ENCODE peak calls at places on chromosome 16, in six cellular contexts. C is esophagus muscularis mucosa, Y is prostate gland, S is spleen, B is H1, T is K562. A is an unnamed sample.

GRCh38 chr16:86048882-86049585 is 150.1 kb downstream of the IRF8 start:
- DNase-seq in T (peak), Y (no peak), B (no peak), C (no peak), S (peak), A (no peak)

GRCh38 chr16:78737630-78738029 is 638.2 kb downstream of the WWOX start:
- DNase-seq in B (no peak), C (no peak), S (no peak), Y (no peak), T (no peak), A (no peak)

GRCh38 chr16:20928774-20929411 is 28.3 kb downstream of the LYRM1 start:
- DNase-seq in C (no peak), S (no peak), T (no peak), B (no peak), Y (no peak), A (no peak)

GRCh38 chr16:49788936-49789335 is 67.0 kb downstream of the ZNF423 start:
- DNase-seq in C (no peak), B (no peak), T (no peak), Y (no peak), S (no peak), A (no peak)

GRCh38 chr16:8845699-8846298 is 23.0 kb downstream of the CARHSP1 start:
- DNase-seq in Y (no peak), S (peak), C (no peak), B (no peak), T (no peak), A (no peak)

GRCh38 chr16:8655184-8655717 is 19.2 kb upstream of the ABAT start:
- DNase-seq in Y (no peak), C (no peak), T (peak), B (no peak), S (peak), A (peak)

GRCh38 chr16:65833171-65833871 is 533.2 kb upstream of the CDH5 start:
- DNase-seq in S (no peak), C (no peak), T (peak), B (no peak), Y (no peak), A (no peak)

GRCh38 chr16:72311426-72311825 is 139.5 kb upstream of the PMFBP1 start:
- DNase-seq in C (no peak), B (no peak), Y (no peak), T (no peak), S (no peak), A (no peak)

GRCh38 chr16:28543072-28543471 is 4.3 kb upstream of the NUPR1 start:
- DNase-seq in Y (peak), C (no peak), B (no peak), T (no peak), S (peak), A (peak)

GRCh38 chr16:87178977-87179376 is 138.2 kb downstream of the C16orf95 start:
- DNase-seq in Y (no peak), C (no peak), B (no peak), T (no peak), S (peak), A (no peak)

GRCh38 chr16:10181196-10182162 is 749 bp downstream of the GRIN2A start:
- DNase-seq in T (peak), Y (peak), B (peak), C (no peak), S (peak), A (peak)

GRCh38 chr16:9596788-9597187 is 505.3 kb downstream of the HAPSTR1 start:
- DNase-seq in C (no peak), B (no peak), Y (no peak), T (peak), S (no peak), A (no peak)

GRCh38 chr16:5005916-5006315 is 27.8 kb downstream of the NAGPA start:
- DNase-seq in B (no peak), C (no peak), Y (no peak), T (no peak), S (peak), A (no peak)

GRCh38 chr16:87382023-87382785 is 1.4 kb downstream of the FBXO31 start:
- DNase-seq in T (no peak), C (no peak), S (no peak), Y (no peak), B (no peak), A (no peak)

GRCh38 chr16:57893559-57894389 is 77.2 kb downstream of the CNGB1 start:
- DNase-seq in B (no peak), T (no peak), Y (no peak), C (no peak), S (no peak), A (no peak)

GRCh38 chr16:15857779-15858560 is 1.1 kb upstream of the MYH11 start:
- DNase-seq in B (no peak), Y (peak), C (no peak), S (no peak), T (no peak), A (peak)

GRCh38 chr16:69199382-69199781 is 12.4 kb downstream of the SNTB2 start:
- DNase-seq in B (no peak), T (no peak), Y (no peak), S (no peak), C (no peak), A (no peak)

GRCh38 chr16:83717308-83717707 is 90.5 kb upstream of the HSBP1 start:
- DNase-seq in B (no peak), T (peak), Y (no peak), S (no peak), C (no peak), A (no peak)

GRCh38 chr16:25922438-25922837 is 230.7 kb downstream of the HS3ST4 start:
- DNase-seq in S (no peak), B (no peak), T (no peak), C (no peak), Y (no peak), A (no peak)

GRCh38 chr16:1210461-1210860 is 14.6 kb downstream of the TPSG1 start:
- DNase-seq in Y (no peak), C (no peak), B (no peak), S (no peak), T (no peak), A (no peak)

GRCh38 chr16:53668869-53669268 is 34.8 kb downstream of the RPGRIP1L start:
- DNase-seq in Y (no peak), T (no peak), C (no peak), S (no peak), B (no peak), A (no peak)

GRCh38 chr16:15644306-15644961 is 1.5 kb upstream of the MARF1 start:
- DNase-seq in S (no peak), Y (peak), C (no peak), T (peak), B (no peak), A (no peak)

GRCh38 chr16:729768-730665 is 3.1 kb downstream of the HAGHL start:
- DNase-seq in C (no peak), Y (no peak), S (peak), B (no peak), T (no peak), A (no peak)

GRCh38 chr16:11349599-11350276 is 4.5 kb downstream of the RMI2 start:
- DNase-seq in B (no peak), T (no peak), C (no peak), S (no peak), Y (peak), A (peak)

GRCh38 chr16:11353158-11353557 is 7.9 kb downstream of the RMI2 start:
- DNase-seq in B (no peak), Y (no peak), T (no peak), C (no peak), S (peak), A (no peak)

GRCh38 chr16:11348737-11349598 is 3.7 kb downstream of the RMI2 start:
- DNase-seq in S (no peak), T (no peak), B (no peak), C (no peak), Y (no peak), A (no peak)

GRCh38 chr16:11347831-11348230 is 2.6 kb downstream of the RMI2 start:
- DNase-seq in B (no peak), Y (no peak), S (no peak), T (no peak), C (no peak), A (no peak)

GRCh38 chr16:11350531-11351335 is 5.5 kb downstream of the RMI2 start:
- DNase-seq in B (no peak), Y (no peak), C (no peak), S (no peak), T (no peak), A (no peak)
- TF ChIP-seq POLR2AphosphoS5 in B (no peak), Y (no peak), C (no peak), S (no peak), T (no peak), A (peak)

GRCh38 chr16:89049484-89050118 is 44.1 kb upstream of the ACSF3 start:
- DNase-seq in T (no peak), Y (no peak), S (peak), B (no peak), C (no peak), A (no peak)
- TF ChIP-seq POLR2AphosphoS5 in T (no peak), Y (no peak), S (no peak), B (no peak), C (no peak), A (no peak)

GRCh38 chr16:77359065-77359502 is 75.8 kb downstream of the ADAMTS18 start:
- DNase-seq in C (no peak), S (no peak), Y (peak), T (no peak), B (no peak), A (no peak)
- TF ChIP-seq POLR2AphosphoS5 in C (no peak), S (no peak), Y (peak), T (no peak), B (no peak), A (no peak)

GRCh38 chr16:68084504-68085258 is 489 bp upstream of the NFATC3 start:
- DNase-seq in T (peak), Y (peak), B (peak), C (peak), S (peak), A (peak)
- TF ChIP-seq POLR2AphosphoS5 in T (peak), Y (peak), B (peak), C (peak), S (peak), A (peak)

GRCh38 chr16:11198817-11199216 is 57.2 kb downstream of the SOCS1 start:
- DNase-seq in S (no peak), T (peak), Y (no peak), C (no peak), B (no peak), A (peak)

GRCh38 chr16:11203111-11203623 is 52.8 kb downstream of the SOCS1 start:
- DNase-seq in Y (no peak), C (no peak), B (no peak), T (no peak), S (no peak), A (no peak)

GRCh38 chr16:11200523-11201063 is 55.4 kb downstream of the SOCS1 start:
- DNase-seq in S (no peak), C (no peak), B (no peak), Y (no peak), T (no peak), A (no peak)

GRCh38 chr16:11202260-11203091 is 53.5 kb downstream of the SOCS1 start:
- DNase-seq in S (no peak), B (no peak), T (no peak), C (no peak), Y (no peak), A (no peak)

DNA sequence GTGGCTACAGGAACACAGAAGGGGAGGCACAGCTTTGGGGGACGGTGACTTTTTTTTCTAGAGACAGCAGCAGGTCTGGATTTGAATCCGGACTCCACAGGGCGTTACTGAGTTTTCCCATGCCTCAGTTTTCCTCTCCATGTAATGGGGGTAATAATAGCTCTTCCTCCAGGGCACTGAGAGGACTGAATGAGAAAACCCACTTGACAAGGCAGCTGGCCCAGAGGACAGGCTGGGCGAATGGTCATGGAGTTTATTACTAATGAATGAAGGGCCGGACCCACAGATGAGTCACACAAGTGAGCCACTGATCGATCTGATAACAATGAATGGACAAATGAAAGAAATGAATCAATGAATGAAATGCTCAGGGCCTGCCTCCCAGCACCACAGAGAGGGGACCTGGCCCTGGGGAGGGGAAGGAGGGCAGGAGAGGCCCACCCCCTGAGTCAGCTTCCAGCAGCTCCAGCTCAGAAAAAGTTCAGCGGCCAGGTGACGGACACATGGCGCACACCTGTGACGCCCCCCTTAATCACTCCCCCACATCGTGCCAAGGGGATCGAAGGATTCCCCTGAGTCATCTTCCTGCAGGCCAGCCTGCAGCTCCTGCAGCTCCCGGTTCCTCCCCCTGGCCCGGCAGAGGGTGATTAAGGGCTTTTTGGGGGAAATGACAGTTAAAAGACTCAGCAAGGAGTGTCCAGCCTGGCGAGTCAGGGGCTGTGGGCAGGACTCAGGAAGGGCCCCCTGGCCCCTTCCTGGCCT is 54.3 kb downstream of the SOCS1 start:
- DNase-seq in B (peak), C (no peak), S (no peak), T (peak), Y (no peak), A (peak)
- TF ChIP-seq POLR2AphosphoS5 in B (no peak), C (no peak), S (no peak), T (no peak), Y (no peak), A (no peak)

DNA sequence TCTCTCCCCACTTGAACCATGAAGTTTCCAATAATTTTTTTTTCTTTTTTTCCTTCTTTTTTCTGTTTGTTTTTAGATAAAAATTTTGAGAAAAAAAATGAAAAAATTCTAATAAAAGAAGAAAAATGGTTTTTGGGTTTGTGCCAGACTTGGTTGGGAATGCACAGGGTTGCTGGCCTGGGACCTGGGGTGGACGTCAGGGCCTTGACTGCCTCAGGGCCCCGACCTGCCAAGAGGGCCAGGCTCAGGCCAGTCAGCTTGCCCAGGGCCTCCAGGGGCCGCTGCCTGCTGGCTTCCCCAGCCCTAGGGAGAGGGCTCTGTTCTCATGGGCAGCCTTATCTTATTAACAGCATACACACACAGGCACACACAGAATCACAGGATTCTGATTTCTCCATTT is 6.5 kb downstream of the TBX6 start:
- DNase-seq in T (no peak), S (no peak), B (no peak), Y (no peak), C (no peak), A (no peak)
- TF ChIP-seq POLR2AphosphoS5 in T (peak), S (no peak), B (no peak), Y (no peak), C (no peak), A (no peak)

A was measured in stomach.